ENCODE peak calls at places on chromosomes 16 and 17, in seven cellular contexts. K, E, M, Z, O, U and T are unnamed samples.

GRCh38 chr16:2936436-2937011 is 24.8 kb downstream of the FLYWCH1 start:
- DNase-seq in K (no peak), E (no peak), M (no peak), Z (no peak), O (no peak), U (no peak), T (no peak)

GRCh38 chr16:67164599-67165061 is at the start of gene HSF4:
- DNase-seq in K (peak; percentile 31), E (no peak), M (peak; percentile 75), Z (no peak), O (no peak), U (no peak), T (peak; percentile 73)

GRCh38 chr17:47929218-47930000 is 12.0 kb upstream of the PNPO start:
- DNase-seq in K (peak; percentile 22), E (no peak), M (peak; percentile 56), Z (peak; percentile 31), O (no peak), U (no peak), T (peak; percentile 25)

GRCh38 chr17:3994221-3994576 is 30.0 kb upstream of the ATP2A3 start:
- DNase-seq in K (no peak), E (no peak), M (no peak), Z (no peak), O (no peak), U (no peak), T (no peak)

GRCh38 chr17:413706-414440 is 61.3 kb upstream of the RPH3AL start:
- DNase-seq in K (no peak), E (no peak), M (no peak), Z (no peak), O (no peak), U (no peak), T (no peak)

GRCh38 chr16:3819741-3820724 is 60.5 kb downstream of the CREBBP start:
- DNase-seq in K (peak; percentile 52), E (no peak), M (no peak), Z (peak; percentile 82), O (peak; percentile 97), U (peak; percentile 93), T (no peak)

GRCh38 chr17:80688994-80689635 is 144.5 kb downstream of the RPTOR start:
- DNase-seq in K (no peak), E (no peak), M (no peak), Z (no peak), O (no peak), U (no peak), T (no peak)

GRCh38 chr17:55607736-55608341 is 96.6 kb upstream of the SMIM36 start:
- DNase-seq in K (peak; percentile 40), E (no peak), M (peak; percentile 60), Z (peak; percentile 50), O (peak; percentile 71), U (peak; percentile 53), T (no peak)

GRCh38 chr16:89749637-89750036 is 28.3 kb downstream of the ZNF276 start:
- DNase-seq in K (peak; percentile 18), E (no peak), M (peak; percentile 45), Z (peak; percentile 26), O (no peak), U (no peak), T (peak; percentile 40)

GRCh38 chr17:30236807-30237206 is 1.3 kb upstream of the SLC6A4 start:
- DNase-seq in K (peak; percentile 15), E (no peak), M (peak; percentile 49), Z (peak; percentile 38), O (no peak), U (peak; percentile 27), T (peak; percentile 37)

GRCh38 chr16:55367301-55367745 is 43.3 kb downstream of the IRX6 start:
- DNase-seq in K (no peak), E (no peak), M (no peak), Z (no peak), O (no peak), U (peak; percentile 10), T (no peak)

GRCh38 chr16:10539256-10539655 is 41.1 kb downstream of the EMP2 start:
- DNase-seq in K (no peak), E (no peak), M (no peak), Z (no peak), O (no peak), U (no peak), T (no peak)

GRCh38 chr17:61179316-61179715 is 220.3 kb upstream of the TBX2 start:
- DNase-seq in K (no peak), E (no peak), M (no peak), Z (no peak), O (no peak), U (no peak), T (no peak)

GRCh38 chr17:34760931-34761500 is 181.6 kb downstream of the TMEM132E start:
- DNase-seq in K (no peak), E (no peak), M (no peak), Z (no peak), O (no peak), U (no peak), T (no peak)

GRCh38 chr16:23420011-23420410 is 33.0 kb downstream of the COG7 start:
- DNase-seq in K (no peak), E (no peak), M (no peak), Z (no peak), O (peak; percentile 47), U (peak; percentile 50), T (no peak)

GRCh38 chr17:62062936-62063335 is 2.1 kb downstream of the MED13 start:
- DNase-seq in K (no peak), E (peak; percentile 42), M (no peak), Z (no peak), O (no peak), U (no peak), T (no peak)

GRCh38 chr16:977096-977701 is 4.4 kb upstream of the SOX8 start:
- DNase-seq in K (no peak), E (no peak), M (no peak), Z (no peak), O (no peak), U (no peak), T (no peak)

GRCh38 chr17:65170839-65171238 is 33.7 kb downstream of the RGS9 start:
- DNase-seq in K (no peak), E (no peak), M (peak; percentile 30), Z (peak; percentile 54), O (peak; percentile 55), U (peak; percentile 53), T (peak; percentile 56)

GRCh38 chr17:6510321-6511023 is 45.9 kb downstream of the PITPNM3 start:
- DNase-seq in K (no peak), E (no peak), M (no peak), Z (no peak), O (peak; percentile 28), U (peak; percentile 29), T (no peak)
- H3K27ac ChIP-seq in K (no peak overlapping the region), E (no peak overlapping the region), M (no peak overlapping the region), Z (no peak overlapping the region), O (no peak overlapping the region), U (no peak overlapping the region), T (no peak overlapping the region)

GRCh38 chr17:77147357-77147801 is 6.6 kb downstream of the SEC14L1 start:
- DNase-seq in K (no peak), E (peak; percentile 71), M (no peak), Z (no peak), O (no peak), U (no peak), T (no peak)

GRCh38 chr17:77148959-77149510 is 8.3 kb downstream of the SEC14L1 start:
- DNase-seq in K (no peak), E (no peak), M (no peak), Z (no peak), O (no peak), U (no peak), T (no peak)

GRCh38 chr17:77145635-77146632 is 5.2 kb downstream of the SEC14L1 start:
- DNase-seq in K (peak; percentile 68), E (peak; percentile 46), M (peak; percentile 60), Z (peak; percentile 75), O (peak; percentile 76), U (peak; percentile 86), T (peak; percentile 68)

GRCh38 chr17:77146882-77147281 is 6.1 kb downstream of the SEC14L1 start:
- DNase-seq in K (no peak), E (peak; percentile 81), M (no peak), Z (no peak), O (no peak), U (no peak), T (peak; percentile 40)

GRCh38 chr17:77148109-77148958 is 7.6 kb downstream of the SEC14L1 start:
- DNase-seq in K (no peak), E (no peak), M (no peak), Z (no peak), O (no peak), U (no peak), T (no peak)
- H3K36me3 ChIP-seq in K (no peaks in the 10 kb centered on the region), E (peaks cover 88% of the 10 kb centered on the region), M (peaks cover 45% of the 10 kb centered on the region), Z (no peaks in the 10 kb centered on the region), O (peaks cover 35% of the 10 kb centered on the region), U (peaks cover 2% of the 10 kb centered on the region), T (peaks cover 81% of the 10 kb centered on the region)

GRCh38 chr16:25135239-25135878 is 23.8 kb downstream of the LCMT1 start:
- DNase-seq in K (no peak), E (no peak), M (no peak), Z (no peak), O (peak; percentile 83), U (peak; percentile 67), T (no peak)
- TF ChIP-seq CTCF in K (no peak), E (peak; percentile 19), M (no peak), Z (no peak), O (peak; percentile 71), U (peak; percentile 26), T (no peak)

GRCh38 chr16:65700599-65700998 is 578.7 kb upstream of the CDH11 start:
- DNase-seq in K (no peak), E (no peak), M (no peak), Z (no peak), O (no peak), U (no peak), T (no peak)

GRCh38 chr16:65702707-65703402 is 581.0 kb upstream of the CDH11 start:
- DNase-seq in K (no peak), E (no peak), M (no peak), Z (no peak), O (no peak), U (peak; percentile 73), T (no peak)

GRCh38 chr16:65698943-65699342 is 577.1 kb upstream of the CDH11 start:
- DNase-seq in K (no peak), E (no peak), M (no peak), Z (no peak), O (no peak), U (peak; percentile 68), T (no peak)

GRCh38 chr16:65697061-65697460 is 575.2 kb upstream of the CDH11 start:
- DNase-seq in K (no peak), E (no peak), M (no peak), Z (no peak), O (no peak), U (no peak), T (no peak)

DNA sequence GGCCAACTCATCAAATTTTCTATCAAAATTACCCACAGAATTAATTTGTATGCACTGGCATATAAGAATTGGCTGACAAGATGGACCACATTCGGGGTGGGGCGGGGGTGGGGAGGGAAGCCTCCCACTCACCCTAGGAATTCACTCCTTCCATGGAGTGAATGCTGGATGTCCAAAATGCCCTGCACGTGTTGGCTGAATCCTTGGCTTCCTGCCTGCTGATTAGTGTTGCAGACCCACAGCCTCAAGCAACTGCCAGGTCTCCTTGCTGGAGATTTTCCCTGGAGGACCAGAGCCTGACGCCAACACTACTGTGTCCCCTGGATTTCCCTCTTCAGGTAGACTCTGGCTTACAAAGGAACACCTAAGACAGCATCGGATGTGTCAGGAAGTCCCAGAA is 575.7 kb upstream of the CDH11 start:
- DNase-seq in K (no peak), E (no peak), M (no peak), Z (no peak), O (no peak), U (no peak), T (no peak)
- H3K27ac ChIP-seq in K (no peak overlapping the region), E (no peak overlapping the region), M (no peak overlapping the region), Z (no peak overlapping the region), O (no peak overlapping the region), U (no peak overlapping the region), T (no peak overlapping the region)